ENCODE peak calls at places on chromosomes 2 and 18, in seven cellular contexts. D is MCF 10A, I is prostate gland, Y is heart right ventricle, N is brain microvascular endothelial cell, W is GM13977, J is body of pancreas. B is an unnamed sample.

GRCh38 chr2:145744541-145745386 is 1224.8 kb upstream of the ZEB2 start:
- DNase-seq in D (peak), I (no peak), Y (no peak), N (peak), W (no peak), J (no peak), B (no peak)

GRCh38 chr18:36762074-36762473 is 66.7 kb downstream of the TPGS2 start:
- DNase-seq in D (no peak), I (no peak), Y (no peak), N (no peak), W (no peak), J (no peak), B (no peak)

GRCh38 chr2:169232551-169233154 is 129.7 kb downstream of the LRP2 start:
- DNase-seq in D (no peak), I (no peak), Y (no peak), N (no peak), W (no peak), J (no peak), B (no peak)

GRCh38 chr2:95012881-95013550 is 12.5 kb upstream of the MAL start:
- DNase-seq in D (no peak), I (no peak), Y (no peak), N (no peak), W (no peak), J (no peak), B (no peak)

GRCh38 chr2:227817940-227818568 is 4.4 kb downstream of the CCL20 start:
- DNase-seq in D (peak), I (peak), Y (peak), N (peak), W (no peak), J (peak), B (no peak)

GRCh38 chr2:20965221-20965620 is 78.7 kb downstream of the APOB start:
- DNase-seq in D (no peak), I (no peak), Y (no peak), N (no peak), W (no peak), J (no peak), B (no peak)

GRCh38 chr2:28583899-28584553 is 88.2 kb downstream of the PLB1 start:
- DNase-seq in D (peak), I (no peak), Y (peak), N (peak), W (peak), J (peak), B (no peak)

GRCh38 chr18:74326238-74326637 is 10.6 kb downstream of the C18orf63 start:
- DNase-seq in D (no peak), I (no peak), Y (no peak), N (no peak), W (no peak), J (no peak), B (no peak)

GRCh38 chr2:234138836-234139235 is 88.3 kb downstream of the SPP2 start:
- DNase-seq in D (no peak), I (no peak), Y (no peak), N (no peak), W (no peak), J (no peak), B (no peak)

GRCh38 chr2:216520156-216520555 is 21.5 kb downstream of the RPL37A start:
- DNase-seq in D (no peak), I (no peak), Y (no peak), N (peak), W (no peak), J (no peak), B (no peak)

GRCh38 chr2:158045362-158045761 is 56.3 kb upstream of the UPP2 start:
- DNase-seq in D (peak), I (no peak), Y (no peak), N (no peak), W (no peak), J (peak), B (no peak)
- TF ChIP-seq CTCF in D (no peak), I (no peak), Y (no peak), N (peak), W (no peak), J (peak), B (peak)

DNA sequence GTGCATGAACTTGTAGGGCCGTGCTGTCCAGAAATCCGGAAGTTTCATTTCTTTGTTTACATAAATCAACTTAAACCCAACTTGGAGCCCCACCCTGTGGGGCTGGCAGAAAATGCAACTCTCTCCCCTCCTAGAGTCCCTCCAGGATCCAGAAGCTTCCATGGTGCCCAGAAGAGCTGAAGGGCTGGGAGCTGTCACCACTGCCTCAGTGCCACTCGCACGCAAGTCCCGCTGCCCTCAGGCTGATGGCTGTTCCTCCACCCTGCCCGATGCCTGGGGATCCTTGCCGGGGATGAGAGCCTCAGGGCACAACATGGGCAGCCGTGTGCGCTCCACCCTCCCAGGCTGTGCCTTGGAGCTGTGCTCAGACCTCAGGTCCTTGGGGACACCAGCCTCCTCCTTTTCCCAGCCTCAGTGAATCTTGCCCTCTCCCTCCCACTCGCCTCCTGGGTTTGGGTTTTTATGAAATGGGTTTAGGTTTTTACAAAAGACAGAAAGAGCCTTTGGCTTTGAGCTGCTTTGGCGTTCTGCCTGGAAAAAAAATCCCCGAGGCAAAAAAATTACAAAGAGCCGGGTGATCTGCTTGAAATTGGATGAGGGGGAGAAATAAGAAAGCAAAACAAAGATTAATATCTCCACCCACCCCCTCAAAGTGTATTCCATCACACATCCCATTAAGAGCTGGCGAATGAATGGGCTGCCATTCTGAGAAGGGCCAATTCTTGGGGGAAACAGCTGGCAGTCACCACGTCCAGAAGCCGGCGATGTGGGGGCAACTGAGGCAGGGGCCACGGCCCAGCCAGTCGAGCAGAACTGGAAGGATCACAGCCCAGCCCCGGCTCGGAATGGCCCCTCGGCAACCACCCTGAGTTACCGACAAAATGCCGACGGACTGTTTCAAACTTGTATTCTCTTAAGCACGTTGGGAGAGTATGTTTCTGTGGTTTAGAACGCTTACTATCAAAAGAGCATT is 155.4 kb downstream of the TWIST2 start:
- DNase-seq in D (peak), I (no peak), Y (no peak), N (no peak), W (no peak), J (peak), B (no peak)
- TF ChIP-seq CTCF in D (peak), I (no peak), Y (no peak), N (peak), W (no peak), J (no peak), B (no peak)

GRCh38 chr2:39706350-39706749 is 40.6 kb downstream of the TMEM178A start:
- DNase-seq in D (no peak), I (no peak), Y (no peak), N (no peak), W (no peak), J (no peak), B (no peak)

GRCh38 chr2:39703473-39703872 is 37.8 kb downstream of the TMEM178A start:
- DNase-seq in D (no peak), I (no peak), Y (no peak), N (no peak), W (no peak), J (no peak), B (no peak)

GRCh38 chr2:39706945-39707344 is 41.2 kb downstream of the TMEM178A start:
- DNase-seq in D (no peak), I (no peak), Y (no peak), N (no peak), W (no peak), J (no peak), B (no peak)

GRCh38 chr2:39705638-39706037 is 39.9 kb downstream of the TMEM178A start:
- DNase-seq in D (no peak), I (no peak), Y (no peak), N (no peak), W (no peak), J (no peak), B (no peak)

DNA sequence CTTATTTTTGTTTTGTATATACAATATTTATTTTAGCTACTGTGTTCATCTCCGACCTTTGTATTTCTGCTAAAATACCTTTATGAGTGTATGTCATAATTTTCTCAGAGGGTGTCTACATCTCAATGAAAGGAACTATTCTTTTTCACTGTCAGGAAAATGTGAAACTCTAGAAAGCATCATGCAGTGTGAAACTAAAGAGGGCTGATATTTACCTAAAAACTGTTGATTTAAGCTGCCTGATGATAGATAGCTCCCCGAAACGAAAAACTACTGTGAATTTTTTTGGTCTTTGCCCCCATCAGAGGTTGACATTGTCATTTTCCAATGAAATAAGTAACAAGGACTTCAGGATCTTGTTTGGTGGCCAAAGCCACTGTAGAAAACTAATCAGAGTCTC is 38.8 kb downstream of the TMEM178A start:
- DNase-seq in D (no peak), I (no peak), Y (no peak), N (no peak), W (no peak), J (no peak), B (no peak)
- TF ChIP-seq CTCF in D (no peak), I (no peak), Y (no peak), N (no peak), W (no peak), J (no peak), B (no peak)

GRCh38 chr2:201344663-201345366 is 12.3 kb downstream of the FLACC1 start:
- DNase-seq in D (peak), I (no peak), Y (no peak), N (no peak), W (peak), J (no peak), B (no peak)
- TF ChIP-seq CTCF in D (no peak), I (no peak), Y (no peak), N (peak), W (no peak), J (no peak), B (peak)

GRCh38 chr2:6657131-6657530 is 208.6 kb downstream of the CMPK2 start:
- DNase-seq in D (no peak), I (no peak), Y (no peak), N (no peak), W (no peak), J (no peak), B (no peak)

GRCh38 chr2:6657872-6658271 is 207.8 kb downstream of the CMPK2 start:
- DNase-seq in D (no peak), I (no peak), Y (no peak), N (no peak), W (no peak), J (no peak), B (peak)

GRCh38 chr2:6654279-6654678 is 211.4 kb downstream of the CMPK2 start:
- DNase-seq in D (no peak), I (no peak), Y (no peak), N (no peak), W (no peak), J (no peak), B (no peak)

GRCh38 chr2:6653281-6653750 is 212.4 kb downstream of the CMPK2 start:
- DNase-seq in D (no peak), I (no peak), Y (no peak), N (no peak), W (no peak), J (no peak), B (no peak)

DNA sequence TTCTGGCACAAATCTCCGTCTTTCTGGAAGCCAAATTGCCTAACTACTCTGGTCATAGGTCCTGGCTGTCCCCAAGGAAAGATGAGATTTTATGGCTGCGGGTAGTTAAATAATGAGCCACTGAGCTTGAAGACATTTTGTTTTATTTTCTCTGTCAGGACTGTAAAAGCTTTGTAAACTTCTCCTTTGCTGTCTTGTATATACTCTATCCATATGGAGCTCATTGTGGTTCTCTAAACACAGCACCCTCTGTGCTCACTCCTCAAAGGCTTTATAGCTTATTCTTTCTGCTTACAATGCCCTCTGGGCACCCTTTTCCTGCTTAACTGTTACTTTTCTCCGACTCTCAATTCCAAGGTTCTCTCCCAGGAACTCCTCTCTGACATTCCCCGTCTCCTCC is 209.1 kb downstream of the CMPK2 start:
- DNase-seq in D (no peak), I (no peak), Y (no peak), N (no peak), W (no peak), J (no peak), B (no peak)
- TF ChIP-seq CTCF in D (no peak), I (no peak), Y (no peak), N (no peak), W (no peak), J (no peak), B (no peak)

B was measured in GM10248.